ENCODE peak calls at places on chromosome 6, in six cellular contexts. H is NB4, R is tibial nerve, V is H54, D is prostate gland, T is transverse colon. C is an unnamed sample.

GRCh38 chr6:3879194-3879952 is 30.2 kb downstream of the FAM50B start:
- DNase-seq in V (no peak), D (no peak), R (no peak), T (no peak), H (no peak), C (no peak)

GRCh38 chr6:3506195-3506594 is 49.3 kb upstream of the SLC22A23 start:
- DNase-seq in T (no peak), V (no peak), H (peak; percentile 12), D (no peak), R (no peak), C (no peak)

GRCh38 chr6:52049252-52050050 is 38.0 kb downstream of the PKHD1 start:
- DNase-seq in D (no peak), R (no peak), V (peak; percentile 19), T (no peak), H (peak; percentile 57), C (peak; percentile 58)

GRCh38 chr6:10491463-10491862 is 29.7 kb upstream of the GCNT2 start:
- DNase-seq in R (no peak), T (no peak), H (no peak), D (no peak), V (no peak), C (no peak)

GRCh38 chr6:166999845-167000253 is 652 bp downstream of the CEP43 start:
- DNase-seq in H (peak; percentile 66), T (peak; percentile 49), D (no peak), R (no peak), V (no peak), C (peak; percentile 70)

GRCh38 chr6:85389180-85389797 is 60.6 kb upstream of the NT5E start:
- DNase-seq in T (no peak), V (no peak), R (no peak), D (no peak), H (peak; percentile 13), C (no peak)

GRCh38 chr6:80988892-80989291 is 763.6 kb downstream of the TENT5A start:
- DNase-seq in T (no peak), R (no peak), D (no peak), H (no peak), V (no peak), C (no peak)

GRCh38 chr6:38216451-38216850 is 396.9 kb downstream of the ZFAND3 start:
- DNase-seq in H (no peak), R (no peak), D (no peak), T (no peak), V (no peak), C (no peak)

GRCh38 chr6:90068264-90068663 is 174.0 kb downstream of the GJA10 start:
- DNase-seq in H (peak; percentile 89), R (no peak), T (no peak), V (peak; percentile 2), D (no peak), C (no peak)

GRCh38 chr6:154239392-154239791 is 117.2 kb downstream of the IPCEF1 start:
- DNase-seq in H (no peak), V (no peak), T (no peak), R (no peak), D (no peak), C (no peak)

DNA sequence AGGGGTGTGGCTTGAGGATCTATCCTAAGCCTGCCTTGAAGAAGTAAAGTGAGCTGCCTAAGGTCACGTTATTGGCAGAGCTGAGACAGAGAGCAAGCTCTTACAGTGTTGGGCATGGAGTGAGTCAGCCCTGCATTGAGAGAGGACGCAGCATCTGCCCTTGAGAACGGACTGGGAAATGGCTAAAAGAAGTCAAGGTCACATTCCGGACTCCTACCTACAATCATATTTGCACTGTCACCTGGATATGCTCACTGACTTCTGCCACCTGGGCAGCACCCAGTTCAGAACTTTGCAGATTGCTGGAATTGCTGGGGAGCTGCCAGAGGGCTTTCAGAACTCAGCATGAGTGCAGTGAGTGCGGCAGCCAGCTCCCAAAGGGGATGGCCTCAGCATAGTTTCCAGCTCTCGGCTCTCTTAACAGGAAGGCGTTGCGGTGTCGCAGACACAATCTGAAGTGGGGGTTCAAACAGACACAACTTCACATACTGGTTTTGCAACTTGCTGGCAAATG is 199.3 kb upstream of the SGK1 start:
- DNase-seq in V (peak; percentile 41), D (peak; percentile 58), T (no peak), H (peak; percentile 94), R (peak; percentile 51), C (no peak)
- TF ChIP-seq POLR2A in V (no peak), D (no peak), T (no peak), H (peak; percentile 42), R (no peak), C (no peak)

GRCh38 chr6:127519469-127519785 is 292 bp upstream of the MTCL3 start:
- DNase-seq in D (no peak), V (no peak), R (no peak), T (no peak), H (no peak), C (no peak)

GRCh38 chr6:127520061-127520460 is 926 bp upstream of the MTCL3 start:
- DNase-seq in V (no peak), R (no peak), D (no peak), T (no peak), H (peak; percentile 17), C (no peak)

GRCh38 chr6:127518212-127518709 is 874 bp downstream of the MTCL3 start:
- DNase-seq in R (no peak), V (no peak), D (no peak), T (no peak), H (no peak), C (no peak)

GRCh38 chr6:127517698-127518097 is 1.4 kb downstream of the MTCL3 start:
- DNase-seq in D (no peak), H (no peak), R (no peak), V (no peak), T (no peak), C (no peak)

GRCh38 chr6:127518710-127519468 is at the start of gene MTCL3:
- DNase-seq in H (no peak), R (no peak), D (no peak), V (no peak), T (no peak), C (no peak)
- TF ChIP-seq POLR2A in H (no peak), R (no peak), D (no peak), V (no peak), T (no peak), C (no peak)

DNA sequence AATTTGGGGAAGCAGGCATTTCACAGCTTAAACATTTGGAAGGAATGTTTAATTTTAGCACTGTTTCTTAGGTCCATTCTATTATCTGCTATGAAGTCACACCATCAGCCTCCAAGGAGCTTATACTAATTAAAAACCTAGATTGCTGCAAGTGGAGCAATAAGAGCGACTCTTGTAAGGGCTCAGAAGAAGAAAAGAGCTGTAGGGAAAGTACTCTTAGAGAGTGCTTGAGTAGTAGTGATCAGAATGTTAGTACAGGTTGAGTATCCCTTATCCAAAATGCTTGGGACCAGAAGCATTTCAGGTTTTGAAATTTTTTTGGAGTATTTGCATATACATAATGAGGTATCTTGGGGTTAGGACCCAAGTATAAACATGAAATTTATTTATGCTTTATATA is 285.3 kb downstream of the UBE3D start:
- DNase-seq in R (no peak), V (no peak), D (no peak), T (no peak), H (no peak), C (no peak)
- TF ChIP-seq POLR2A in R (no peak), V (no peak), D (no peak), T (no peak), H (no peak), C (no peak)

GRCh38 chr6:135853986-135854385 is 2.5 kb downstream of the PDE7B start:
- DNase-seq in R (no peak), H (no peak), V (no peak), D (no peak), T (no peak), C (no peak)

GRCh38 chr6:135850882-135851281 is 619 bp upstream of the PDE7B start:
- DNase-seq in R (no peak), D (no peak), H (no peak), V (no peak), T (no peak), C (no peak)

GRCh38 chr6:135853227-135853626 is 1.7 kb downstream of the PDE7B start:
- DNase-seq in T (no peak), V (no peak), D (no peak), H (no peak), R (no peak), C (no peak)

GRCh38 chr6:135852775-135853174 is 1.3 kb downstream of the PDE7B start:
- DNase-seq in V (no peak), H (no peak), D (no peak), T (no peak), R (no peak), C (no peak)

GRCh38 chr6:135851442-135852271 is at the start of gene PDE7B:
- DNase-seq in V (peak; percentile 52), R (peak; percentile 74), H (peak; percentile 86), T (peak; percentile 74), D (peak; percentile 44), C (peak; percentile 15)
- TF ChIP-seq POLR2A in V (peak; percentile 36), R (peak; percentile 76), H (no peak), T (peak; percentile 88), D (peak; percentile 48), C (no peak)